ENCODE peak calls at places on chromosomes 13 and 19, in nine cellular contexts. One of them, this sample, is unnamed.

GRCh38 chr13:44566601-44567000 is 9.5 kb downstream of the TSC22D1 start:
- DNase-seq in tibial nerve: no peak
- DNase-seq in prostate gland: no peak
- DNase-seq in ovary: no peak
- DNase-seq in CD4-positive, alpha-beta T cell: no peak
- DNase-seq in substantia nigra: no peak
- DNase-seq in aorta: no peak
- DNase-seq in SK-N-SH: no peak
- DNase-seq in thyroid gland: no peak
- DNase-seq in this sample: no peak

GRCh38 chr13:46172531-46172991 is 9.4 kb downstream of the LCP1 start:
- DNase-seq in tibial nerve: no peak
- DNase-seq in prostate gland: no peak
- DNase-seq in ovary: no peak
- DNase-seq in CD4-positive, alpha-beta T cell: peak
- DNase-seq in substantia nigra: no peak
- DNase-seq in aorta: no peak
- DNase-seq in SK-N-SH: no peak
- DNase-seq in thyroid gland: no peak
- DNase-seq in this sample: no peak

GRCh38 chr13:66114127-66114526 is 1116.0 kb downstream of the PCDH9 start:
- DNase-seq in tibial nerve: no peak
- DNase-seq in prostate gland: no peak
- DNase-seq in ovary: no peak
- DNase-seq in CD4-positive, alpha-beta T cell: no peak
- DNase-seq in substantia nigra: no peak
- DNase-seq in aorta: no peak
- DNase-seq in SK-N-SH: peak
- DNase-seq in thyroid gland: no peak
- DNase-seq in this sample: no peak

GRCh38 chr19:3969435-3970312 is 1.2 kb downstream of the DAPK3 start:
- DNase-seq in tibial nerve: no peak
- DNase-seq in prostate gland: no peak
- DNase-seq in ovary: peak
- DNase-seq in CD4-positive, alpha-beta T cell: no peak
- DNase-seq in substantia nigra: no peak
- DNase-seq in aorta: peak
- DNase-seq in SK-N-SH: no peak
- DNase-seq in thyroid gland: no peak
- DNase-seq in this sample: peak

GRCh38 chr19:44891016-44891882 is at the start of gene TOMM40:
- DNase-seq in tibial nerve: peak
- DNase-seq in prostate gland: no peak
- DNase-seq in ovary: peak
- DNase-seq in CD4-positive, alpha-beta T cell: no peak
- DNase-seq in substantia nigra: peak
- DNase-seq in aorta: peak
- DNase-seq in SK-N-SH: peak
- DNase-seq in thyroid gland: no peak
- DNase-seq in this sample: no peak

GRCh38 chr13:41905600-41906254 is 55.2 kb downstream of the VWA8 start:
- DNase-seq in tibial nerve: no peak
- DNase-seq in prostate gland: no peak
- DNase-seq in ovary: no peak
- DNase-seq in CD4-positive, alpha-beta T cell: no peak
- DNase-seq in substantia nigra: no peak
- DNase-seq in aorta: no peak
- DNase-seq in SK-N-SH: peak
- DNase-seq in thyroid gland: no peak
- DNase-seq in this sample: no peak

GRCh38 chr13:76222511-76222910 is 586.4 kb downstream of the LMO7 start:
- DNase-seq in tibial nerve: no peak
- DNase-seq in prostate gland: no peak
- DNase-seq in ovary: no peak
- DNase-seq in CD4-positive, alpha-beta T cell: no peak
- DNase-seq in substantia nigra: no peak
- DNase-seq in aorta: no peak
- DNase-seq in SK-N-SH: no peak
- DNase-seq in thyroid gland: no peak
- DNase-seq in this sample: no peak

GRCh38 chr19:7970716-7971448 is 27.4 kb upstream of the TIMM44 start:
- DNase-seq in tibial nerve: no peak
- DNase-seq in prostate gland: no peak
- DNase-seq in ovary: no peak
- DNase-seq in CD4-positive, alpha-beta T cell: peak
- DNase-seq in substantia nigra: no peak
- DNase-seq in aorta: no peak
- DNase-seq in SK-N-SH: peak
- DNase-seq in thyroid gland: peak
- DNase-seq in this sample: no peak

GRCh38 chr19:3366104-3366760 is at the start of gene NFIC:
- DNase-seq in tibial nerve: peak
- DNase-seq in prostate gland: peak
- DNase-seq in ovary: peak
- DNase-seq in CD4-positive, alpha-beta T cell: no peak
- DNase-seq in substantia nigra: no peak
- DNase-seq in aorta: peak
- DNase-seq in SK-N-SH: peak
- DNase-seq in thyroid gland: peak
- DNase-seq in this sample: no peak

GRCh38 chr13:36819064-36819810 is at the start of gene RFXAP:
- DNase-seq in tibial nerve: peak
- DNase-seq in prostate gland: peak
- DNase-seq in ovary: peak
- DNase-seq in CD4-positive, alpha-beta T cell: peak
- DNase-seq in substantia nigra: peak
- DNase-seq in aorta: peak
- DNase-seq in SK-N-SH: peak
- DNase-seq in thyroid gland: peak
- DNase-seq in this sample: peak

GRCh38 chr13:36818483-36819063 is 449 bp upstream of the RFXAP start:
- DNase-seq in tibial nerve: no peak
- DNase-seq in prostate gland: no peak
- DNase-seq in ovary: no peak
- DNase-seq in CD4-positive, alpha-beta T cell: no peak
- DNase-seq in substantia nigra: no peak
- DNase-seq in aorta: no peak
- DNase-seq in SK-N-SH: no peak
- DNase-seq in thyroid gland: no peak
- DNase-seq in this sample: no peak

GRCh38 chr13:36817996-36818395 is 1.0 kb upstream of the RFXAP start:
- DNase-seq in tibial nerve: no peak
- DNase-seq in prostate gland: no peak
- DNase-seq in ovary: no peak
- DNase-seq in CD4-positive, alpha-beta T cell: no peak
- DNase-seq in substantia nigra: no peak
- DNase-seq in aorta: no peak
- DNase-seq in SK-N-SH: no peak
- DNase-seq in thyroid gland: no peak
- DNase-seq in this sample: no peak

GRCh38 chr13:36819811-36820140 is 754 bp downstream of the RFXAP start:
- DNase-seq in tibial nerve: no peak
- DNase-seq in prostate gland: peak
- DNase-seq in ovary: no peak
- DNase-seq in CD4-positive, alpha-beta T cell: no peak
- DNase-seq in substantia nigra: no peak
- DNase-seq in aorta: no peak
- DNase-seq in SK-N-SH: no peak
- DNase-seq in thyroid gland: peak
- DNase-seq in this sample: no peak

DNA sequence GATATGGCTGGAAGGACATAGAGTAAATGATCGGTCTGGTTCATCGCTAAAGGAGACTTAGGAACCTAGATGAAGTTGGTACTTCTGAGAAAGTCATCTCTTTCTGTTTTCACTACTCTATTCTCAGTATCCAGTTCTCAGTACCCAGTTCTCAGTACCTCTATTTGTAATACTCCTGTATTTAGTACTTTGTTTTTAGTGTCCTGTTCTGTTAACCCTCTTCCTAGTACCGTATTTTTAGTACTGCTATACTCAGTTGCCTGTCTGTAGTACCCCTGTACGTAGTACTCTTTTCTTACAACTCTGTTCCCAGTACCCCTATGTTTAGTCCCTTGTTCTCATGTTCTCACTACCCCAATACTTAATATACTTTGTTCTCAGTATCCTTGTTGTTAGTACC is 1.2 kb downstream of the RFXAP start:
- DNase-seq in tibial nerve: no peak
- DNase-seq in prostate gland: no peak
- DNase-seq in ovary: no peak
- DNase-seq in CD4-positive, alpha-beta T cell: no peak
- DNase-seq in substantia nigra: no peak
- DNase-seq in aorta: no peak
- DNase-seq in SK-N-SH: no peak
- DNase-seq in thyroid gland: no peak
- DNase-seq in this sample: no peak
- H3K27ac ChIP-seq in tibial nerve: peak
- H3K27ac ChIP-seq in prostate gland: no peak
- H3K27ac ChIP-seq in ovary: no peak
- H3K27ac ChIP-seq in CD4-positive, alpha-beta T cell: no peak
- H3K27ac ChIP-seq in substantia nigra: no peak
- H3K27ac ChIP-seq in aorta: no peak
- H3K27ac ChIP-seq in SK-N-SH: no peak
- H3K27ac ChIP-seq in thyroid gland: no peak
- H3K27ac ChIP-seq in this sample: no peak

GRCh38 chr19:13229246-13229645 is 79.0 kb downstream of the IER2 start:
- DNase-seq in tibial nerve: no peak
- DNase-seq in prostate gland: no peak
- DNase-seq in ovary: no peak
- DNase-seq in CD4-positive, alpha-beta T cell: no peak
- DNase-seq in substantia nigra: no peak
- DNase-seq in aorta: no peak
- DNase-seq in SK-N-SH: no peak
- DNase-seq in thyroid gland: no peak
- DNase-seq in this sample: no peak
- H3K27ac ChIP-seq in tibial nerve: no peak
- H3K27ac ChIP-seq in prostate gland: no peak
- H3K27ac ChIP-seq in ovary: no peak
- H3K27ac ChIP-seq in CD4-positive, alpha-beta T cell: no peak
- H3K27ac ChIP-seq in substantia nigra: no peak
- H3K27ac ChIP-seq in aorta: no peak
- H3K27ac ChIP-seq in SK-N-SH: no peak
- H3K27ac ChIP-seq in thyroid gland: no peak
- H3K27ac ChIP-seq in this sample: no peak

DNA sequence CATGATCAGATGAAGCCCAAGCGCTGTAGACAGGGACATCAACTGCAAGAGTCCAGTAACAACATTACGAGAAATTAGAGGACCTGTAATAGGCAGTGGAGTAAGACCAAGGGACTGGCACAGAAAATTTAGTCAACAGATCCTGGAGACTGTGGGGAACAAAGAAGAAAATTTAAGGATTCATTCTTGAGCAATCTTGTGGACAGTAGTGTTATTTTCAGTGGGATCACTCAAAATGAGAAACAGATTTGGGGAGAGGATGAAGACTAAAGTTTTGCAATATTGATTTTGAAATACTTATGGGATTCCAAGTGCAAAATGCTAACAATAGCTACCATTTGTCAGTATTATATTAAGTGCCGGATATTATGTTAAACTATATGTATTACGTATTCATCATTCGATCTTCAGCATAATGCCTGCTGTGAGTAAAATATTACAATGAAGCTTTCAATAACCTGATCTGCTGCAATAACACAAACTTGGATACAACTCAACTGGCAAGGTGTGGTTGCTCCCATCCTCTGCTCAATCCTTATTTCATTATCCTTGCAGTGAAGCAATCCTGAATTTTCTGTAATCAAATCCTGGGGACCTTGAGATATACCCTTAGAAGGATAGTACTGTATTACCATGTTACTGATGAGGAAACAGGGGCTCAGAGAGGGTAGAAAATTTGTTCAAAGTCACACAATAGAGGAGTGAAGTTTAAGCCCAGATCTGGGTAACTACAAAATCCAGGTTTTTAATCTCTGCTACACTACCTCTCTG is 84.2 kb downstream of the SACS start:
- DNase-seq in tibial nerve: no peak
- DNase-seq in prostate gland: no peak
- DNase-seq in ovary: no peak
- DNase-seq in CD4-positive, alpha-beta T cell: no peak
- DNase-seq in substantia nigra: no peak
- DNase-seq in aorta: no peak
- DNase-seq in SK-N-SH: no peak
- DNase-seq in thyroid gland: no peak
- DNase-seq in this sample: no peak
- H3K27ac ChIP-seq in tibial nerve: peak
- H3K27ac ChIP-seq in prostate gland: no peak
- H3K27ac ChIP-seq in ovary: no peak
- H3K27ac ChIP-seq in CD4-positive, alpha-beta T cell: no peak
- H3K27ac ChIP-seq in substantia nigra: no peak
- H3K27ac ChIP-seq in aorta: no peak
- H3K27ac ChIP-seq in SK-N-SH: peak
- H3K27ac ChIP-seq in thyroid gland: no peak
- H3K27ac ChIP-seq in this sample: no peak

GRCh38 chr13:40271511-40271910 is 394.9 kb downstream of the FOXO1 start:
- DNase-seq in tibial nerve: peak
- DNase-seq in prostate gland: no peak
- DNase-seq in ovary: no peak
- DNase-seq in CD4-positive, alpha-beta T cell: no peak
- DNase-seq in substantia nigra: no peak
- DNase-seq in aorta: no peak
- DNase-seq in SK-N-SH: no peak
- DNase-seq in thyroid gland: peak
- DNase-seq in this sample: no peak
- H3K27ac ChIP-seq in tibial nerve: peak
- H3K27ac ChIP-seq in prostate gland: peak
- H3K27ac ChIP-seq in ovary: no peak
- H3K27ac ChIP-seq in CD4-positive, alpha-beta T cell: no peak
- H3K27ac ChIP-seq in substantia nigra: peak
- H3K27ac ChIP-seq in aorta: peak
- H3K27ac ChIP-seq in SK-N-SH: peak
- H3K27ac ChIP-seq in thyroid gland: peak
- H3K27ac ChIP-seq in this sample: no peak

GRCh38 chr19:51211833-51212232 is 13.0 kb upstream of the CD33 start:
- DNase-seq in tibial nerve: no peak
- DNase-seq in prostate gland: no peak
- DNase-seq in ovary: no peak
- DNase-seq in CD4-positive, alpha-beta T cell: no peak
- DNase-seq in substantia nigra: no peak
- DNase-seq in aorta: no peak
- DNase-seq in SK-N-SH: no peak
- DNase-seq in thyroid gland: no peak
- DNase-seq in this sample: no peak

GRCh38 chr19:51207747-51208146 is 17.1 kb upstream of the CD33 start:
- DNase-seq in tibial nerve: no peak
- DNase-seq in prostate gland: peak
- DNase-seq in ovary: no peak
- DNase-seq in CD4-positive, alpha-beta T cell: no peak
- DNase-seq in substantia nigra: no peak
- DNase-seq in aorta: no peak
- DNase-seq in SK-N-SH: no peak
- DNase-seq in thyroid gland: no peak
- DNase-seq in this sample: no peak

DNA sequence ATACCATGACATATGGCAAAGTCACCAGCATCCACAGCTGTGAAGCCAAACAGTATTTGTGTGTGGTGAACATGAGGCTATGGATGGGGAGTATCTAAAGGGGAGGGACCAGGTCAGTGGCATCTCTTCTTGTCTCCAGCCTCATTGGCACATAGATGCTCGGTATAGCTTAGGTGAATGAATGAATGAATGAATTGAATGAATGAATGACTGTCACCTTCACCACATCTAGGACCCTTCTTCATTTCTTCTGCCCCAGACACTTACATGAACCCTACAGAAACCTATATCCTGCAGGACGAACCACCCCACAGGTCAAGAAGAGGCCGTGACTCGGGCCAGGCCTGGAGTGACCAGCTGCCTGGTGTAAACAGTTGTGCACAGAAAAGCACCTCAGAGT is 14.5 kb upstream of the CD33 start:
- DNase-seq in tibial nerve: no peak
- DNase-seq in prostate gland: no peak
- DNase-seq in ovary: no peak
- DNase-seq in CD4-positive, alpha-beta T cell: no peak
- DNase-seq in substantia nigra: no peak
- DNase-seq in aorta: no peak
- DNase-seq in SK-N-SH: no peak
- DNase-seq in thyroid gland: no peak
- DNase-seq in this sample: no peak
- H3K27ac ChIP-seq in tibial nerve: no peak
- H3K27ac ChIP-seq in prostate gland: no peak
- H3K27ac ChIP-seq in ovary: no peak
- H3K27ac ChIP-seq in CD4-positive, alpha-beta T cell: no peak
- H3K27ac ChIP-seq in substantia nigra: no peak
- H3K27ac ChIP-seq in aorta: no peak
- H3K27ac ChIP-seq in SK-N-SH: no peak
- H3K27ac ChIP-seq in thyroid gland: no peak
- H3K27ac ChIP-seq in this sample: no peak

This sample was measured in AG04450.